ENCODE peak calls at places on chromosomes 16 and 17, in seven cellular contexts. I, W, R, Q, G, S and J are unnamed samples.
A peak's percentile ranks its signal among the peaks of the same experiment; 100 is the strongest.

GRCh38 chr17:8073627-8074485 is 13.7 kb downstream of the ALOX12B start:
- DNase-seq in Q (peak; percentile 86), G (peak; percentile 53), I (peak; percentile 81), S (peak; percentile 89), R (no peak), W (no peak), J (no peak)

GRCh38 chr17:14359251-14359939 is 58.5 kb downstream of the HS3ST3B1 start:
- DNase-seq in G (no peak), R (no peak), W (no peak), I (no peak), Q (peak; percentile 63), S (no peak), J (no peak)

GRCh38 chr16:799948-800833 is at the start of gene GNG13:
- DNase-seq in S (peak; percentile 50), G (no peak), R (no peak), I (no peak), W (no peak), Q (no peak), J (no peak)

GRCh38 chr17:841313-841712 is 59.2 kb downstream of the MRM3 start:
- DNase-seq in S (no peak), G (no peak), W (no peak), R (no peak), I (no peak), Q (no peak), J (no peak)

GRCh38 chr17:58492238-58493121 is 4.3 kb upstream of the HSF5 start:
- DNase-seq in Q (no peak), S (no peak), W (no peak), G (no peak), R (no peak), I (no peak), J (no peak)

GRCh38 chr16:11624205-11624604 is 37.5 kb upstream of the LITAF start:
- DNase-seq in W (no peak), S (no peak), G (no peak), R (no peak), I (no peak), Q (no peak), J (no peak)

GRCh38 chr16:3127745-3128144 is 7.1 kb upstream of the ZNF213 start:
- DNase-seq in Q (no peak), R (no peak), I (no peak), W (no peak), G (no peak), S (no peak), J (no peak)

GRCh38 chr16:89061590-89062380 is 31.9 kb upstream of the ACSF3 start:
- DNase-seq in W (no peak), S (no peak), Q (no peak), R (no peak), G (no peak), I (no peak), J (no peak)

GRCh38 chr17:76535788-76536510 is 1.6 kb downstream of the CYGB start:
- DNase-seq in R (no peak), W (no peak), Q (no peak), I (no peak), G (no peak), S (no peak), J (no peak)

GRCh38 chr17:47692137-47692894 is 1.6 kb upstream of the TBKBP1 start:
- DNase-seq in S (no peak), R (no peak), W (no peak), I (no peak), Q (no peak), G (no peak), J (no peak)

GRCh38 chr16:10122546-10122945 is 59.7 kb downstream of the GRIN2A start:
- DNase-seq in Q (no peak), S (peak; percentile 21), R (no peak), W (no peak), I (no peak), G (no peak), J (no peak)

GRCh38 chr17:13704333-13704732 is 102.6 kb upstream of the HS3ST3A1 start:
- DNase-seq in G (no peak), W (peak; percentile 30), S (peak; percentile 1), I (no peak), Q (no peak), R (no peak), J (no peak)

GRCh38 chr16:69410285-69410990 is 14.0 kb upstream of the CYB5B start:
- DNase-seq in G (no peak), R (no peak), W (peak; percentile 76), Q (no peak), S (no peak), I (no peak), J (no peak)

GRCh38 chr16:47858333-47859067 is 297.3 kb downstream of the ABCC12 start:
- DNase-seq in Q (no peak), I (no peak), S (no peak), G (no peak), W (no peak), R (no peak), J (no peak)

GRCh38 chr16:13733561-13733960 is 186.4 kb upstream of the ERCC4 start:
- DNase-seq in S (no peak), W (no peak), I (no peak), G (no peak), R (no peak), Q (no peak), J (no peak)